ENCODE peak calls at places on chromosome 20, in six cellular contexts. F, G, Z, S, O and I are unnamed samples.

GRCh38 chr20:31551581-31552081 is 37.4 kb downstream of the HM13 start:
- DNase-seq in F (no peak), G (peak; percentile 69), Z (no peak), S (no peak), O (peak; percentile 42), I (no peak)

GRCh38 chr20:20594171-20594530 is 118.3 kb downstream of the RALGAPA2 start:
- DNase-seq in F (peak; percentile 73), G (peak; percentile 15), Z (peak; percentile 57), S (no peak), O (no peak), I (peak; percentile 46)

GRCh38 chr20:916825-917224 is 691 bp upstream of the ANGPT4 start:
- DNase-seq in F (peak; percentile 37), G (no peak), Z (no peak), S (no peak), O (no peak), I (no peak)

GRCh38 chr20:38569747-38570519 is 11.1 kb upstream of the ADIG start:
- DNase-seq in F (no peak), G (no peak), Z (no peak), S (no peak), O (no peak), I (no peak)

GRCh38 chr20:50281831-50282591 is 91.4 kb downstream of the CEBPB start:
- DNase-seq in F (peak; percentile 78), G (no peak), Z (no peak), S (no peak), O (no peak), I (no peak)

GRCh38 chr20:47557791-47558190 is 56.1 kb downstream of the NCOA3 start:
- DNase-seq in F (peak; percentile 55), G (no peak), Z (no peak), S (no peak), O (no peak), I (no peak)

GRCh38 chr20:31851240-31851955 is 6.0 kb upstream of the FOXS1 start:
- DNase-seq in F (no peak), G (no peak), Z (no peak), S (peak; percentile 17), O (no peak), I (no peak)

GRCh38 chr20:38338849-38339520 is 7.3 kb upstream of the LBP start:
- DNase-seq in F (peak; percentile 87), G (no peak), Z (peak; percentile 53), S (no peak), O (no peak), I (peak; percentile 29)

GRCh38 chr20:56465997-56466396 is 2.4 kb upstream of the RTF2 start:
- DNase-seq in F (no peak), G (no peak), Z (no peak), S (no peak), O (peak; percentile 20), I (no peak)

GRCh38 chr20:4220756-4221155 is 205.4 kb upstream of the RNF24 start:
- DNase-seq in F (no peak), G (no peak), Z (no peak), S (no peak), O (no peak), I (no peak)

GRCh38 chr20:38283236-38283635 is 20.7 kb upstream of the BPI start:
- DNase-seq in F (no peak), G (no peak), Z (no peak), S (no peak), O (no peak), I (no peak)

GRCh38 chr20:36498386-36499179 is 42.7 kb upstream of the MYL9 start:
- DNase-seq in F (no peak), G (no peak), Z (no peak), S (no peak), O (no peak), I (no peak)

GRCh38 chr20:37627060-37627766 is 66.6 kb upstream of the CTNNBL1 start:
- DNase-seq in F (peak; percentile 79), G (peak; percentile 54), Z (peak; percentile 77), S (peak; percentile 60), O (peak; percentile 64), I (peak; percentile 50)

GRCh38 chr20:51985013-51985415 is 182.7 kb upstream of the SALL4 start:
- DNase-seq in F (peak; percentile 62), G (peak; percentile 95), Z (peak; percentile 97), S (no peak), O (peak; percentile 30), I (peak; percentile 96)

GRCh38 chr20:53678990-53679596 is 85.5 kb upstream of the ZNF217 start:
- DNase-seq in F (no peak), G (no peak), Z (peak; percentile 51), S (no peak), O (no peak), I (peak; percentile 35)

GRCh38 chr20:11740975-11741374 is 176.7 kb upstream of the BTBD3 start:
- DNase-seq in F (no peak), G (no peak), Z (no peak), S (no peak), O (no peak), I (no peak)

GRCh38 chr20:57313230-57313629 is 16.4 kb upstream of the SPO11 start:
- DNase-seq in F (no peak), G (no peak), Z (no peak), S (no peak), O (no peak), I (no peak)

GRCh38 chr20:50420380-50420779 is 89.8 kb upstream of the PTPN1 start:
- DNase-seq in F (no peak), G (no peak), Z (no peak), S (no peak), O (no peak), I (no peak)

GRCh38 chr20:29750268-29750899 is 1507.1 kb upstream of the DEFB115 start:
- DNase-seq in F (no peak), G (no peak), Z (no peak), S (no peak), O (no peak), I (no peak)

GRCh38 chr20:11870411-11870810 is 47.3 kb upstream of the BTBD3 start:
- DNase-seq in F (no peak), G (no peak), Z (no peak), S (no peak), O (no peak), I (no peak)

GRCh38 chr20:61246269-61246668 is 5.8 kb upstream of the CDH4 start:
- DNase-seq in F (no peak), G (no peak), Z (no peak), S (no peak), O (no peak), I (no peak)

GRCh38 chr20:40931348-40932044 is 97.1 kb upstream of the TOP1 start:
- DNase-seq in F (no peak), G (no peak), Z (no peak), S (no peak), O (no peak), I (no peak)

GRCh38 chr20:891121-892080 is 24.7 kb downstream of the ANGPT4 start:
- DNase-seq in F (no peak), G (peak; percentile 34), Z (peak; percentile 72), S (peak; percentile 87), O (peak; percentile 33), I (no peak)

GRCh38 chr20:59412896-59413295 is 112.5 kb downstream of the EDN3 start:
- DNase-seq in F (peak; percentile 54), G (no peak), Z (no peak), S (no peak), O (no peak), I (no peak)

GRCh38 chr20:20435453-20435852 is 67.5 kb downstream of the INSM1 start:
- DNase-seq in F (peak; percentile 48), G (no peak), Z (no peak), S (no peak), O (no peak), I (no peak)

GRCh38 chr20:34954905-34955231 is 738 bp downstream of the GSS start:
- DNase-seq in F (peak; percentile 42), G (peak; percentile 44), Z (peak; percentile 38), S (peak; percentile 80), O (peak; percentile 41), I (peak; percentile 61)

GRCh38 chr20:33862709-33863403 is 51.7 kb downstream of the CHMP4B start:
- DNase-seq in F (peak; percentile 83), G (peak; percentile 70), Z (peak; percentile 90), S (peak; percentile 65), O (peak; percentile 38), I (peak; percentile 63)

GRCh38 chr20:21100590-21101452 is 5.3 kb downstream of the LINC00237 start:
- DNase-seq in F (peak; percentile 91), G (no peak), Z (peak; percentile 24), S (no peak), O (no peak), I (no peak)

GRCh38 chr20:22684763-22685443 is 100.5 kb upstream of the FOXA2 start:
- DNase-seq in F (peak; percentile 45), G (no peak), Z (no peak), S (no peak), O (no peak), I (peak; percentile 6)
- TF ChIP-seq CTCF in F (peak; percentile 24), G (no peak), Z (no peak), S (no peak), O (no peak), I (no peak)

GRCh38 chr20:49185071-49185757 is 2.9 kb downstream of the STAU1 start:
- DNase-seq in F (no peak), G (no peak), Z (no peak), S (no peak), O (no peak), I (no peak)
- H3K4me3 ChIP-seq in F (no peak overlapping the region), G (no peak overlapping the region), Z (no peak overlapping the region), S (peak overlapping the region; percentile 71), O (no peak overlapping the region), I (no peak overlapping the region)

DNA sequence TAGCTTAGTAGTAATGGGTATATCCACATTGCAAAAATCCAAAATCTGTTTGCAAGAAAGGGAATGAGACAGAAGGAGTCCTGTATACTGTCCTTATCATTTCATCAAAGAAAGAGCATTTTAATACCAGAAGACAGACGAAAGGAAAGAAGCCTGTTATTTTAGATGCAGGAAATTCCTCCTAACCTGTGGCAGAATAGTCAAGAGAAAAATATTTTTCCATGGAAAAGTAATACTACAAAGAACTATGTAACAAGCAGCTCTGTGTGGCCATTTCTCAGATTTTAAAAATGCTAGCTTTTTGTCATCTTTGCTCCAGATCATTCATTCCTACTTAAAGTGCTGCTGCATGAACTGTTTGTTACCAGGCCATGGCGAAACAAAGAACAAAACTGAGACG is 72.9 kb upstream of the SCP2D1 start:
- DNase-seq in F (no peak), G (no peak), Z (no peak), S (no peak), O (no peak), I (no peak)
- TF ChIP-seq CTCF in F (no peak), G (no peak), Z (no peak), S (no peak), O (no peak), I (no peak)

DNA sequence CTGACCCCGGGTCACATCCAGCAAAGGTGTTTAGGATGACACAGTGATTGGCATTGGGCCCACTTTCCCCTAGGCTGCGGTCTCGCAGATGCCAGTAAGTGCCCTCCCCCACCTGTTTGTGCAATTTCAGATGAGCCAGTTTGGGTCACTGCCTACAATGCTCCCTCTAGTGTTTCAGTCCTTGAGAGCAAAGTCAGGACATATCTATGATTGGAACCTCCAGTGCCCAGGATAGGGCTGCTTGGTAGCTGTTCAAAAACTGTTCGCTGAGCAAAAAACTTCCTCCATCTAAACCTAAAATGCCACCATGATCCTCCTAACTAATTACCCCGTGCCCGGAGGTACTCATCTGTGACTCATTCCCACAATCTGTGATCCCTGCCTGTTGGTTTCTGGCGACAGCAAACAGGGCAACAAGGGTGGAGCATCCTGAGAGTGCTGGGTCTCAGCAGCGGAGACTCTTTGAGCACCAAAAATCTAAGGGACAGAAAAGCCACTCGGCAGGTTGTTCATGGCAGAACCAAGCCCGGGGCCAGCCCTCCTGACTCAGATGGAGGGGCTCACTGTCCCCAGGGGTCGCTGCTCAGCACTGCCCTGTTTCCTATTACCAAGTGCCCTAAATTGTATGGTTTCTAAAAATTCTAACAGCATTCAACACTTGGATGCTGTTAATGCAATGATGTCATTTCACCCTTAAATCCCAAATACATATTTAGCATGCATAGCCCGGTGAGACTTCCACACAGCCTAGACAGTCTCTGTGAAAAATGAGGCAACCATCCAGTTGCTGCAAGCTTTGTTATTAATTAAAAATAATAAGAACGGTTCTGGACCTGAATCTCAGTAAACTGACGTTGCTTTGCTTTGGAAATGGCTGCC is 5.0 kb downstream of the VSX1 start:
- DNase-seq in F (peak; percentile 49), G (peak; percentile 9), Z (peak; percentile 52), S (peak; percentile 57), O (peak; percentile 64), I (peak; percentile 45)
- H3K4me3 ChIP-seq in F (peak overlapping the region; percentile 57), G (no peak overlapping the region), Z (no peak overlapping the region), S (peak overlapping the region; percentile 47), O (peak overlapping the region; percentile 35), I (no peak overlapping the region)